ENCODE peak calls at places on chromosome 7, in eight cellular contexts. N is CD4-positive, CD25-positive, alpha-beta regulatory T cell; G is OCI-LY7; K is neuronal stem cell; V is heart left ventricle; U is cardiac muscle cell; Y is GM23248; I is WERI-Rb-1. H is an unnamed sample.

GRCh38 chr7:82057476-82057875 is 287.6 kb upstream of the HGF start:
- DNase-seq in N (no peak), G (no peak), K (no peak), V (no peak), U (peak), Y (no peak), I (no peak), H (no peak)

GRCh38 chr7:135757719-135758411 is 9.3 kb upstream of the FAM180A start:
- DNase-seq in N (no peak), G (no peak), K (no peak), V (peak), U (peak), Y (peak), I (no peak), H (no peak)

GRCh38 chr7:135758531-135758932 is 9.9 kb upstream of the FAM180A start:
- DNase-seq in N (no peak), G (no peak), K (no peak), V (peak), U (peak), Y (peak), I (no peak), H (no peak)

GRCh38 chr7:140639366-140640053 is 1.1 kb downstream of the DENND2A start:
- DNase-seq in N (no peak), G (no peak), K (no peak), V (peak), U (peak), Y (peak), I (peak), H (no peak)

GRCh38 chr7:30134523-30135270 is at the start of gene MTURN:
- DNase-seq in N (peak), G (peak), K (peak), V (peak), U (peak), Y (peak), I (peak), H (peak)

GRCh38 chr7:36526720-36527548 is 137.3 kb downstream of the ANLN start:
- DNase-seq in N (no peak), G (no peak), K (no peak), V (no peak), U (peak), Y (peak), I (no peak), H (no peak)

GRCh38 chr7:118079369-118079768 is 104.6 kb upstream of the LSM8 start:
- DNase-seq in N (no peak), G (no peak), K (no peak), V (no peak), U (no peak), Y (no peak), I (no peak), H (no peak)

GRCh38 chr7:44634187-44634838 is 27.9 kb downstream of the OGDH start:
- DNase-seq in N (no peak), G (no peak), K (no peak), V (no peak), U (no peak), Y (no peak), I (no peak), H (no peak)

GRCh38 chr7:23214938-23215337 is 31.6 kb upstream of the GPNMB start:
- DNase-seq in N (no peak), G (no peak), K (no peak), V (no peak), U (no peak), Y (no peak), I (no peak), H (no peak)

GRCh38 chr7:30139836-30140384 is 5.1 kb downstream of the MTURN start:
- DNase-seq in N (no peak), G (no peak), K (no peak), V (no peak), U (no peak), Y (no peak), I (no peak), H (no peak)

GRCh38 chr7:131557521-131558385 is 1.3 kb upstream of the PODXL start:
- DNase-seq in N (no peak), G (no peak), K (peak), V (peak), U (no peak), Y (peak), I (peak), H (no peak)

GRCh38 chr7:139340808-139341057 is 404 bp upstream of the FMC1 start:
- DNase-seq in N (peak), G (no peak), K (no peak), V (no peak), U (no peak), Y (no peak), I (no peak), H (no peak)

GRCh38 chr7:30660331-30661255 is 21.7 kb downstream of the CRHR2 start:
- DNase-seq in N (no peak), G (no peak), K (no peak), V (no peak), U (no peak), Y (no peak), I (no peak), H (no peak)

GRCh38 chr7:110718514-110719205 is 372.3 kb upstream of the LRRN3 start:
- DNase-seq in N (no peak), G (no peak), K (no peak), V (no peak), U (no peak), Y (no peak), I (no peak), H (no peak)

GRCh38 chr7:33392143-33392542 is 262.8 kb downstream of the BBS9 start:
- DNase-seq in N (no peak), G (no peak), K (no peak), V (no peak), U (no peak), Y (no peak), I (peak), H (no peak)

GRCh38 chr7:123847868-123848267 is 2.9 kb downstream of the HYAL4 start:
- DNase-seq in N (no peak), G (no peak), K (no peak), V (no peak), U (no peak), Y (no peak), I (no peak), H (no peak)

GRCh38 chr7:150950496-150951180 is 27.5 kb downstream of the KCNH2 start:
- DNase-seq in N (no peak), G (no peak), K (no peak), V (peak), U (no peak), Y (no peak), I (no peak), H (no peak)

GRCh38 chr7:38831262-38831661 is 77.7 kb downstream of the VPS41 start:
- DNase-seq in N (no peak), G (no peak), K (no peak), V (no peak), U (no peak), Y (peak), I (no peak), H (no peak)

GRCh38 chr7:1136841-1137516 is 23.0 kb downstream of the ZFAND2A start:
- DNase-seq in N (no peak), G (peak), K (no peak), V (no peak), U (no peak), Y (peak), I (no peak), H (no peak)

GRCh38 chr7:25968205-25968993 is 183.6 kb upstream of the NFE2L3 start:
- DNase-seq in N (peak), G (peak), K (no peak), V (no peak), U (no peak), Y (no peak), I (no peak), H (no peak)

GRCh38 chr7:116052006-116052405 is 21.4 kb upstream of the TFEC start:
- DNase-seq in N (no peak), G (no peak), K (no peak), V (no peak), U (no peak), Y (peak), I (no peak), H (no peak)

GRCh38 chr7:104126411-104126841 is 81.4 kb downstream of the ORC5 start:
- DNase-seq in N (no peak), G (no peak), K (no peak), V (no peak), U (no peak), Y (no peak), I (peak), H (no peak)

GRCh38 chr7:108630002-108630401 is 60.3 kb downstream of the DNAJB9 start:
- DNase-seq in N (no peak), G (no peak), K (no peak), V (peak), U (peak), Y (no peak), I (peak), H (no peak)

GRCh38 chr7:51428226-51428887 is 111.7 kb upstream of the COBL start:
- DNase-seq in N (no peak), G (no peak), K (no peak), V (no peak), U (no peak), Y (no peak), I (peak), H (no peak)

GRCh38 chr7:129298268-129298893 is 73.6 kb downstream of the AHCYL2 start:
- DNase-seq in N (peak), G (peak), K (peak), V (no peak), U (peak), Y (peak), I (peak), H (peak)

GRCh38 chr7:96400001-96400400 is 78.1 kb upstream of the SLC25A13 start:
- DNase-seq in N (no peak), G (no peak), K (no peak), V (no peak), U (no peak), Y (no peak), I (no peak), H (no peak)

GRCh38 chr7:112399501-112399900 is 50.8 kb upstream of the IFRD1 start:
- DNase-seq in N (no peak), G (no peak), K (no peak), V (no peak), U (peak), Y (peak), I (no peak), H (no peak)

GRCh38 chr7:15558747-15559146 is 3.1 kb downstream of the AGMO start:
- DNase-seq in N (no peak), G (no peak), K (no peak), V (no peak), U (no peak), Y (peak), I (no peak), H (no peak)

GRCh38 chr7:127252736-127253288 is at the start of gene GRM8:
- DNase-seq in N (peak), G (no peak), K (peak), V (peak), U (peak), Y (peak), I (peak), H (no peak)

DNA sequence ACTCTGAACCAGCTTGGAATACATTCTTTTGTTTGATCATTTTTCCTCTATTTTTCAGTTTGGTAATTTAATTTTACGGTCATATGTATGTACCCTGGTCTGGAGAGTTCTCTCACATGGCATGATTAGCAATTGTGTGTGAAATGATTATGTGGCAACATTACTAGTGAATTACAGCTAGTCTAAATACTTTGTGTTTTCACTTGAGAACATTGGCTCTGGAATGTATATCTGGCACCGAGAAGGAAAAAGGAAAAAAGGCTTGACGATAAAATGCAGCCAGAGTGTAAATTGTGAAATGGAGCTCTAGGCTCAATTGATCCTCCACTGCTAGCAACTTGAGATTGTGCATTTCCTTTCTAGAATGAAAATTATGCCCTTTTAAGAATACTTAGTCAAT is 397.2 kb downstream of the EXOC4 start:
- DNase-seq in N (no peak), G (no peak), K (no peak), V (no peak), U (peak), Y (peak), I (no peak), H (no peak)
- H3K27ac ChIP-seq in N (no peak), G (no peak), K (no peak), V (no peak), U (no peak), Y (peak), I (no peak), H (no peak)

DNA sequence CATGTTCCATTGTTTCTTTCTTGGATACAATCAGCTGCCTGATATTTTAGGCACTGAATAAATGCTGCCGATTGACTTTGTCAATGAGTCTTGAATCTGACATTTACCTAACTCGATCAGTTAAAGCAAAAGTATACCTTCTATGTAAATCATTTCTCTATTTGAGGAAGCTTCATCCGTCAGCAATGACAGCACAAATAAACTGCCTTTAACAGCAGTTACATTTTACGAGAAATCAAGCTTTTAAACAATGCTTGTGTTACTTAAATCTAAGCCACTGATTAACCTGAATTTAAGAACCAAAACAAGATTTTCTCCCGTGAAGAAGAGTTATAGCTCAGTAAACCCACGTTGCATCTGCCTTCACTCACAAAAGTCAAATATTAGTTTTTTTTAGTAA is 71.3 kb downstream of the CUL1 start:
- DNase-seq in N (no peak), G (no peak), K (no peak), V (no peak), U (no peak), Y (no peak), I (no peak), H (no peak)
- H3K27ac ChIP-seq in N (no peak), G (no peak), K (no peak), V (no peak), U (no peak), Y (no peak), I (no peak), H (no peak)

GRCh38 chr7:74429153-74429747 is 24.5 kb upstream of the GTF2IRD1 start:
- DNase-seq in N (no peak), G (no peak), K (no peak), V (no peak), U (peak), Y (peak), I (no peak), H (no peak)

GRCh38 chr7:74427974-74428373 is 25.7 kb upstream of the GTF2IRD1 start:
- DNase-seq in N (no peak), G (no peak), K (no peak), V (no peak), U (no peak), Y (no peak), I (no peak), H (no peak)

GRCh38 chr7:74430961-74431466 is 22.7 kb upstream of the GTF2IRD1 start:
- DNase-seq in N (no peak), G (no peak), K (no peak), V (no peak), U (no peak), Y (no peak), I (no peak), H (no peak)
- H3K27ac ChIP-seq in N (no peak), G (no peak), K (no peak), V (no peak), U (peak), Y (no peak), I (no peak), H (no peak)

GRCh38 chr7:77442631-77443420 is 26.7 kb upstream of the GSAP start:
- DNase-seq in N (no peak), G (no peak), K (no peak), V (no peak), U (peak), Y (peak), I (no peak), H (no peak)
- H3K27ac ChIP-seq in N (no peak), G (no peak), K (no peak), V (no peak), U (no peak), Y (peak), I (no peak), H (no peak)

GRCh38 chr7:42700376-42701327 is 211.2 kb downstream of the C7orf25 start:
- DNase-seq in N (no peak), G (no peak), K (no peak), V (no peak), U (peak), Y (peak), I (no peak), H (no peak)
- H3K27ac ChIP-seq in N (no peak), G (no peak), K (no peak), V (no peak), U (no peak), Y (no peak), I (no peak), H (no peak)

H was measured in CD4-positive, alpha-beta T cell.